ENCODE peak calls at places on chromosomes 12 and 14, in nine cellular contexts. J is NCI-H446; I is EH; Q is astrocyte of the spinal cord; W is left cardiac atrium; C is WERI-Rb-1; Z is NCI-H748 treated with DMSO at 0.1 percent for 48 hours; T is stimulated activated CD8-positive, alpha-beta memory T cell treated with anti-CD3 and anti-CD28 coated beads, Interleukin-2, amount 100 ng/mL, for 48 hours; O is cardiac muscle cell. D is an unnamed sample.

GRCh38 chr12:84113666-84114065 is 798.9 kb downstream of the SLC6A15 start:
- DNase-seq in T (no peak), O (no peak), I (peak), J (no peak), Z (no peak), W (no peak), C (no peak), Q (no peak), D (no peak)

GRCh38 chr12:99911076-99911475 is 73.7 kb downstream of the ANKS1B start:
- DNase-seq in W (no peak), Z (no peak), C (no peak), T (no peak), J (no peak), Q (peak), O (peak), I (peak), D (no peak)

GRCh38 chr12:116861331-116861730 is 19.9 kb downstream of the HRK start:
- DNase-seq in I (peak), Z (no peak), Q (peak), O (no peak), W (peak), C (no peak), J (no peak), T (no peak), D (no peak)

GRCh38 chr14:83255015-83255726 is 1721.5 kb upstream of the SEL1L start:
- DNase-seq in C (no peak), J (no peak), W (no peak), T (no peak), Q (no peak), I (no peak), O (no peak), Z (no peak), D (no peak)

GRCh38 chr14:67270354-67270753 is 29.1 kb downstream of the PALS1 start:
- DNase-seq in J (no peak), T (no peak), C (no peak), W (no peak), O (no peak), Q (peak), I (no peak), Z (no peak), D (no peak)

GRCh38 chr12:76080017-76080728 is 4.3 kb downstream of the NAP1L1 start:
- DNase-seq in O (no peak), T (no peak), Q (no peak), W (no peak), J (no peak), Z (peak), C (no peak), I (peak), D (no peak)

GRCh38 chr14:93729993-93730392 is 58.3 kb downstream of the PRIMA1 start:
- DNase-seq in O (no peak), Q (no peak), Z (no peak), I (no peak), W (no peak), T (no peak), J (no peak), C (no peak), D (no peak)

GRCh38 chr12:14948672-14949071 is 10.3 kb upstream of the ERP27 start:
- DNase-seq in Q (peak), J (no peak), I (peak), C (no peak), T (no peak), O (peak), W (no peak), Z (no peak), D (peak)

GRCh38 chr12:54341343-54341742 is 16.4 kb downstream of the COPZ1 start:
- DNase-seq in O (no peak), C (peak), J (no peak), T (no peak), W (no peak), Z (no peak), Q (no peak), I (no peak), D (no peak)

GRCh38 chr12:91400249-91400648 is 217.6 kb upstream of the DCN start:
- DNase-seq in J (no peak), Z (no peak), T (no peak), I (no peak), O (no peak), C (no peak), W (no peak), Q (no peak), D (peak)

GRCh38 chr12:83017001-83017400 is 330.3 kb downstream of the TMTC2 start:
- DNase-seq in C (no peak), O (no peak), Q (no peak), I (no peak), W (no peak), Z (no peak), T (no peak), J (no peak), D (no peak)

GRCh38 chr14:39228509-39229221 is 5.0 kb upstream of the MIA2 start:
- DNase-seq in J (no peak), Q (no peak), O (no peak), T (no peak), I (no peak), Z (no peak), W (no peak), C (no peak), D (no peak)

GRCh38 chr14:71231521-71232393 is 324.5 kb downstream of the PCNX1 start:
- DNase-seq in W (no peak), T (no peak), Z (no peak), I (no peak), J (no peak), Q (no peak), C (no peak), O (no peak), D (no peak)

GRCh38 chr12:120388711-120389431 is 19.9 kb upstream of the MSI1 start:
- DNase-seq in W (no peak), Q (no peak), O (peak), C (no peak), J (no peak), Z (peak), I (no peak), T (no peak), D (no peak)

GRCh38 chr12:126337556-126337955 is 1272.3 kb downstream of the AACS start:
- DNase-seq in J (no peak), Q (peak), C (no peak), W (no peak), O (no peak), I (peak), T (no peak), Z (no peak), D (no peak)

GRCh38 chr12:62128186-62128965 is 131.8 kb upstream of the USP15 start:
- DNase-seq in O (no peak), I (no peak), C (no peak), Q (no peak), Z (peak), T (no peak), J (no peak), W (no peak), D (peak)

GRCh38 chr12:14774944-14775651 is 28.2 kb downstream of the WBP11 start:
- DNase-seq in W (peak), O (peak), Q (peak), C (no peak), T (no peak), J (no peak), Z (no peak), I (peak), D (peak)

GRCh38 chr12:106245767-106246166 is 2.1 kb downstream of the CKAP4 start:
- DNase-seq in W (peak), I (peak), Q (peak), Z (no peak), O (no peak), J (no peak), T (no peak), C (no peak), D (peak)

GRCh38 chr12:60279224-60279623 is 683.4 kb downstream of the SLC16A7 start:
- DNase-seq in J (no peak), Q (no peak), W (no peak), T (no peak), C (no peak), Z (no peak), I (peak), O (no peak), D (peak)

GRCh38 chr12:114692558-114693531 is 8.9 kb upstream of the TBX3 start:
- DNase-seq in J (no peak), W (no peak), Q (peak), O (no peak), T (no peak), C (no peak), I (peak), Z (no peak), D (no peak)

GRCh38 chr12:64730585-64730964 is 28.6 kb downstream of the GNS start:
- DNase-seq in T (no peak), Z (no peak), Q (no peak), C (no peak), W (no peak), O (no peak), I (no peak), J (no peak), D (peak)

GRCh38 chr14:106491851-106492250 is 965.5 kb downstream of the TMEM121 start:
- DNase-seq in C (peak), O (no peak), T (no peak), I (no peak), Q (no peak), W (no peak), J (no peak), Z (no peak), D (no peak)

GRCh38 chr12:118189761-118190181 is 53.8 kb downstream of the PEBP1 start:
- DNase-seq in C (peak), I (peak), W (peak), J (no peak), O (peak), T (no peak), Q (peak), Z (peak), D (no peak)

GRCh38 chr14:70585221-70585620 is 15.2 kb downstream of the MED6 start:
- DNase-seq in Z (no peak), C (no peak), Q (no peak), O (no peak), T (no peak), J (no peak), I (peak), W (no peak), D (no peak)

GRCh38 chr14:69315302-69315701 is 55.3 kb downstream of the GALNT16 start:
- DNase-seq in T (no peak), Q (no peak), Z (peak), J (peak), O (no peak), C (no peak), W (no peak), I (no peak), D (no peak)

GRCh38 chr12:9702239-9702638 is 30.7 kb downstream of the CLECL1 start:
- DNase-seq in Q (no peak), C (no peak), T (no peak), J (no peak), I (no peak), O (no peak), Z (no peak), W (no peak), D (no peak)

GRCh38 chr14:23300687-23301223 is 1.9 kb downstream of the PPP1R3E start:
- DNase-seq in Q (peak), Z (peak), I (peak), J (no peak), O (peak), W (peak), C (peak), T (no peak), D (peak)

GRCh38 chr12:68373836-68374314 is 41.7 kb upstream of the MDM1 start:
- DNase-seq in C (no peak), O (no peak), I (no peak), T (no peak), W (no peak), Q (no peak), Z (no peak), J (no peak), D (no peak)

GRCh38 chr14:62592877-62593276 is 452.4 kb downstream of the KCNH5 start:
- DNase-seq in J (no peak), Z (no peak), W (no peak), O (no peak), I (no peak), T (no peak), Q (peak), C (no peak), D (no peak)

GRCh38 chr14:36477266-36477665 is 42.8 kb downstream of the NKX2-1 start:
- DNase-seq in W (no peak), Q (no peak), Z (no peak), C (no peak), J (no peak), I (no peak), T (no peak), O (no peak), D (no peak)